ENCODE peak calls at places on chromosomes 2 and 18, in five cellular contexts. One of them, this sample, is unnamed.

GRCh38 chr18:31497711-31498449 is at the start of gene DSG2:
- DNase-seq in GM12892: peak
- DNase-seq in aorta: no peak
- DNase-seq in dorsolateral prefrontal cortex: peak
- DNase-seq in hippocampal formation: no peak
- DNase-seq in this sample: peak

GRCh38 chr2:215383652-215384279 is 52.1 kb downstream of the FN1 start:
- DNase-seq in GM12892: no peak
- DNase-seq in aorta: no peak
- DNase-seq in dorsolateral prefrontal cortex: no peak
- DNase-seq in hippocampal formation: no peak
- DNase-seq in this sample: no peak

GRCh38 chr2:217379807-217380206 is 519.9 kb upstream of the TNP1 start:
- DNase-seq in GM12892: no peak
- DNase-seq in aorta: no peak
- DNase-seq in dorsolateral prefrontal cortex: no peak
- DNase-seq in hippocampal formation: no peak
- DNase-seq in this sample: no peak

GRCh38 chr2:144517825-144518699 is 1.9 kb downstream of the ZEB2 start:
- DNase-seq in GM12892: no peak
- DNase-seq in aorta: no peak
- DNase-seq in dorsolateral prefrontal cortex: no peak
- DNase-seq in hippocampal formation: no peak
- DNase-seq in this sample: no peak

GRCh38 chr2:239369631-239370161 is 31.1 kb downstream of the HDAC4 start:
- DNase-seq in GM12892: peak
- DNase-seq in aorta: peak
- DNase-seq in dorsolateral prefrontal cortex: no peak
- DNase-seq in hippocampal formation: no peak
- DNase-seq in this sample: no peak

GRCh38 chr2:186477782-186478181 is 8.3 kb upstream of the ZC3H15 start:
- DNase-seq in GM12892: no peak
- DNase-seq in aorta: no peak
- DNase-seq in dorsolateral prefrontal cortex: no peak
- DNase-seq in hippocampal formation: no peak
- DNase-seq in this sample: no peak

GRCh38 chr18:57585421-57585820 is 1.1 kb downstream of the FECH start:
- DNase-seq in GM12892: no peak
- DNase-seq in aorta: no peak
- DNase-seq in dorsolateral prefrontal cortex: no peak
- DNase-seq in hippocampal formation: peak
- DNase-seq in this sample: no peak

GRCh38 chr2:27737676-27738348 is 33.7 kb upstream of the MRPL33 start:
- DNase-seq in GM12892: no peak
- DNase-seq in aorta: no peak
- DNase-seq in dorsolateral prefrontal cortex: no peak
- DNase-seq in hippocampal formation: no peak
- DNase-seq in this sample: no peak

GRCh38 chr18:55306338-55306737 is 281.7 kb downstream of the TCF4 start:
- DNase-seq in GM12892: no peak
- DNase-seq in aorta: no peak
- DNase-seq in dorsolateral prefrontal cortex: no peak
- DNase-seq in hippocampal formation: no peak
- DNase-seq in this sample: no peak

GRCh38 chr2:45382744-45383143 is 228.3 kb downstream of the SRBD1 start:
- DNase-seq in GM12892: no peak
- DNase-seq in aorta: no peak
- DNase-seq in dorsolateral prefrontal cortex: peak
- DNase-seq in hippocampal formation: no peak
- DNase-seq in this sample: no peak

GRCh38 chr18:58965291-58965929 is 100.7 kb downstream of the ZNF532 start:
- DNase-seq in GM12892: no peak
- DNase-seq in aorta: no peak
- DNase-seq in dorsolateral prefrontal cortex: no peak
- DNase-seq in hippocampal formation: no peak
- DNase-seq in this sample: peak

GRCh38 chr2:109382946-109383345 is 230.8 kb downstream of the SEPTIN10 start:
- DNase-seq in GM12892: peak
- DNase-seq in aorta: peak
- DNase-seq in dorsolateral prefrontal cortex: peak
- DNase-seq in hippocampal formation: peak
- DNase-seq in this sample: no peak

GRCh38 chr18:47403949-47404348 is 152.5 kb upstream of the SKOR2 start:
- DNase-seq in GM12892: no peak
- DNase-seq in aorta: no peak
- DNase-seq in dorsolateral prefrontal cortex: no peak
- DNase-seq in hippocampal formation: no peak
- DNase-seq in this sample: no peak

GRCh38 chr2:218908721-218909619 is 28.3 kb downstream of the WNT10A start:
- DNase-seq in GM12892: peak
- DNase-seq in aorta: peak
- DNase-seq in dorsolateral prefrontal cortex: peak
- DNase-seq in hippocampal formation: peak
- DNase-seq in this sample: peak

GRCh38 chr2:133324150-133324561 is 244.1 kb downstream of the NCKAP5 start:
- DNase-seq in GM12892: no peak
- DNase-seq in aorta: no peak
- DNase-seq in dorsolateral prefrontal cortex: no peak
- DNase-seq in hippocampal formation: no peak
- DNase-seq in this sample: no peak